ENCODE peak calls at places on chromosomes 7 and 10, in seven cellular contexts. O, M, U, F, G, N and P are unnamed samples.

GRCh38 chr10:77467422-77467963 is 170.1 kb downstream of the KCNMA1 start:
- DNase-seq in O (no peak), G (no peak), U (no peak), F (no peak), N (no peak), M (no peak), P (no peak)

GRCh38 chr7:130430841-130431713 is 9.7 kb downstream of the CEP41 start:
- DNase-seq in U (peak; percentile 56), M (peak; percentile 55), F (peak; percentile 87), N (no peak), O (peak; percentile 61), G (no peak), P (no peak)

GRCh38 chr10:13371879-13372470 is 23.9 kb upstream of the SEPHS1 start:
- DNase-seq in M (peak; percentile 49), O (peak; percentile 76), U (peak; percentile 30), F (peak; percentile 84), G (peak; percentile 33), N (peak; percentile 4), P (peak; percentile 43)

GRCh38 chr10:48482207-48482606 is 122.7 kb downstream of the ARHGAP22 start:
- DNase-seq in F (no peak), M (no peak), U (no peak), O (no peak), G (no peak), N (no peak), P (no peak)

GRCh38 chr7:116766881-116767280 is 94.9 kb downstream of the MET start:
- DNase-seq in M (no peak), G (no peak), N (no peak), O (no peak), U (no peak), F (no peak), P (no peak)

GRCh38 chr10:60175418-60175817 is 214.3 kb downstream of the ANK3 start:
- DNase-seq in M (no peak), F (peak; percentile 13), G (no peak), O (peak; percentile 37), U (no peak), N (no peak), P (no peak)

GRCh38 chr10:29618341-29619171 is 16.2 kb downstream of the SVIL start:
- DNase-seq in G (no peak), M (no peak), F (peak; percentile 47), N (no peak), U (no peak), O (no peak), P (peak; percentile 69)

GRCh38 chr7:75950111-75950681 is 35.2 kb downstream of the POR start:
- DNase-seq in U (no peak), N (no peak), O (no peak), M (no peak), G (no peak), F (no peak), P (no peak)

GRCh38 chr7:103432713-103433112 is 13.3 kb downstream of the SLC26A5 start:
- DNase-seq in N (no peak), O (no peak), G (no peak), U (no peak), M (no peak), F (no peak), P (no peak)

GRCh38 chr10:49153971-49154370 is 20.1 kb upstream of the FAM170B start:
- DNase-seq in F (peak; percentile 87), O (peak; percentile 31), M (no peak), U (no peak), G (no peak), N (no peak), P (no peak)